ENCODE peak calls at places on chromosomes 1 and 21, in seven cellular contexts. One of them, this sample, is unnamed.

GRCh38 chr1:34825455-34826081 is 32.8 kb downstream of the GJA4 start:
- DNase-seq in A549: no peak
- DNase-seq in upper lobe of right lung: peak
- DNase-seq in pancreas: peak
- DNase-seq in endodermal cell: no peak
- DNase-seq in mucosa of descending colon: no peak
- DNase-seq in bronchial epithelial cell: peak
- DNase-seq in this sample: no peak

GRCh38 chr1:58412071-58412580 is 134.4 kb downstream of the OMA1 start:
- DNase-seq in A549: no peak
- DNase-seq in upper lobe of right lung: no peak
- DNase-seq in pancreas: no peak
- DNase-seq in endodermal cell: no peak
- DNase-seq in mucosa of descending colon: no peak
- DNase-seq in bronchial epithelial cell: peak
- DNase-seq in this sample: peak

GRCh38 chr1:9075023-9075422 is 5.6 kb upstream of the SLC2A5 start:
- DNase-seq in A549: no peak
- DNase-seq in upper lobe of right lung: no peak
- DNase-seq in pancreas: no peak
- DNase-seq in endodermal cell: no peak
- DNase-seq in mucosa of descending colon: no peak
- DNase-seq in bronchial epithelial cell: peak
- DNase-seq in this sample: no peak

GRCh38 chr1:241101622-241102021 is 255.4 kb downstream of the RGS7 start:
- DNase-seq in A549: no peak
- DNase-seq in upper lobe of right lung: no peak
- DNase-seq in pancreas: no peak
- DNase-seq in endodermal cell: no peak
- DNase-seq in mucosa of descending colon: no peak
- DNase-seq in bronchial epithelial cell: no peak
- DNase-seq in this sample: peak

GRCh38 chr1:55815745-55816455 is 600.7 kb upstream of the USP24 start:
- DNase-seq in A549: no peak
- DNase-seq in upper lobe of right lung: no peak
- DNase-seq in pancreas: no peak
- DNase-seq in endodermal cell: no peak
- DNase-seq in mucosa of descending colon: no peak
- DNase-seq in bronchial epithelial cell: no peak
- DNase-seq in this sample: no peak

GRCh38 chr1:1291023-1291528 is 10.8 kb downstream of the SCNN1D start:
- DNase-seq in A549: no peak
- DNase-seq in upper lobe of right lung: no peak
- DNase-seq in pancreas: no peak
- DNase-seq in endodermal cell: no peak
- DNase-seq in mucosa of descending colon: no peak
- DNase-seq in bronchial epithelial cell: no peak
- DNase-seq in this sample: peak

GRCh38 chr1:165419839-165420238 is 25.1 kb downstream of the RXRG start:
- DNase-seq in A549: no peak
- DNase-seq in upper lobe of right lung: no peak
- DNase-seq in pancreas: no peak
- DNase-seq in endodermal cell: no peak
- DNase-seq in mucosa of descending colon: no peak
- DNase-seq in bronchial epithelial cell: no peak
- DNase-seq in this sample: no peak

GRCh38 chr21:29477941-29478340 is 179.2 kb downstream of the BACH1 start:
- DNase-seq in A549: no peak
- DNase-seq in upper lobe of right lung: no peak
- DNase-seq in pancreas: no peak
- DNase-seq in endodermal cell: no peak
- DNase-seq in mucosa of descending colon: no peak
- DNase-seq in bronchial epithelial cell: peak
- DNase-seq in this sample: peak

GRCh38 chr1:155173478-155174333 is at the start of gene TRIM46:
- DNase-seq in A549: peak
- DNase-seq in upper lobe of right lung: peak
- DNase-seq in pancreas: peak
- DNase-seq in endodermal cell: peak
- DNase-seq in mucosa of descending colon: peak
- DNase-seq in bronchial epithelial cell: peak
- DNase-seq in this sample: no peak

GRCh38 chr1:117671781-117672501 is 66.1 kb downstream of the TENT5C start:
- DNase-seq in A549: no peak
- DNase-seq in upper lobe of right lung: peak
- DNase-seq in pancreas: peak
- DNase-seq in endodermal cell: peak
- DNase-seq in mucosa of descending colon: no peak
- DNase-seq in bronchial epithelial cell: no peak
- DNase-seq in this sample: peak

GRCh38 chr1:8047112-8047511 is 21.0 kb upstream of the ERRFI1 start:
- DNase-seq in A549: no peak
- DNase-seq in upper lobe of right lung: no peak
- DNase-seq in pancreas: no peak
- DNase-seq in endodermal cell: no peak
- DNase-seq in mucosa of descending colon: no peak
- DNase-seq in bronchial epithelial cell: peak
- DNase-seq in this sample: peak

GRCh38 chr1:244322791-244323521 is 128.8 kb downstream of the ADSS2 start:
- DNase-seq in A549: peak
- DNase-seq in upper lobe of right lung: no peak
- DNase-seq in pancreas: peak
- DNase-seq in endodermal cell: peak
- DNase-seq in mucosa of descending colon: no peak
- DNase-seq in bronchial epithelial cell: peak
- DNase-seq in this sample: peak

GRCh38 chr1:204791453-204792366 is 79.0 kb upstream of the NFASC start:
- DNase-seq in A549: peak
- DNase-seq in upper lobe of right lung: peak
- DNase-seq in pancreas: peak
- DNase-seq in endodermal cell: peak
- DNase-seq in mucosa of descending colon: peak
- DNase-seq in bronchial epithelial cell: peak
- DNase-seq in this sample: peak

GRCh38 chr21:42114646-42115045 is 43.5 kb downstream of the UMODL1 start:
- DNase-seq in A549: no peak
- DNase-seq in upper lobe of right lung: no peak
- DNase-seq in pancreas: no peak
- DNase-seq in endodermal cell: no peak
- DNase-seq in mucosa of descending colon: no peak
- DNase-seq in bronchial epithelial cell: no peak
- DNase-seq in this sample: no peak

GRCh38 chr1:96544051-96544830 is 177.3 kb upstream of the PTBP2 start:
- DNase-seq in A549: no peak
- DNase-seq in upper lobe of right lung: no peak
- DNase-seq in pancreas: no peak
- DNase-seq in endodermal cell: no peak
- DNase-seq in mucosa of descending colon: no peak
- DNase-seq in bronchial epithelial cell: peak
- DNase-seq in this sample: no peak

GRCh38 chr1:103492003-103492665 is 33.4 kb upstream of the RNPC3 start:
- DNase-seq in A549: no peak
- DNase-seq in upper lobe of right lung: no peak
- DNase-seq in pancreas: no peak
- DNase-seq in endodermal cell: no peak
- DNase-seq in mucosa of descending colon: no peak
- DNase-seq in bronchial epithelial cell: peak
- DNase-seq in this sample: no peak

DNA sequence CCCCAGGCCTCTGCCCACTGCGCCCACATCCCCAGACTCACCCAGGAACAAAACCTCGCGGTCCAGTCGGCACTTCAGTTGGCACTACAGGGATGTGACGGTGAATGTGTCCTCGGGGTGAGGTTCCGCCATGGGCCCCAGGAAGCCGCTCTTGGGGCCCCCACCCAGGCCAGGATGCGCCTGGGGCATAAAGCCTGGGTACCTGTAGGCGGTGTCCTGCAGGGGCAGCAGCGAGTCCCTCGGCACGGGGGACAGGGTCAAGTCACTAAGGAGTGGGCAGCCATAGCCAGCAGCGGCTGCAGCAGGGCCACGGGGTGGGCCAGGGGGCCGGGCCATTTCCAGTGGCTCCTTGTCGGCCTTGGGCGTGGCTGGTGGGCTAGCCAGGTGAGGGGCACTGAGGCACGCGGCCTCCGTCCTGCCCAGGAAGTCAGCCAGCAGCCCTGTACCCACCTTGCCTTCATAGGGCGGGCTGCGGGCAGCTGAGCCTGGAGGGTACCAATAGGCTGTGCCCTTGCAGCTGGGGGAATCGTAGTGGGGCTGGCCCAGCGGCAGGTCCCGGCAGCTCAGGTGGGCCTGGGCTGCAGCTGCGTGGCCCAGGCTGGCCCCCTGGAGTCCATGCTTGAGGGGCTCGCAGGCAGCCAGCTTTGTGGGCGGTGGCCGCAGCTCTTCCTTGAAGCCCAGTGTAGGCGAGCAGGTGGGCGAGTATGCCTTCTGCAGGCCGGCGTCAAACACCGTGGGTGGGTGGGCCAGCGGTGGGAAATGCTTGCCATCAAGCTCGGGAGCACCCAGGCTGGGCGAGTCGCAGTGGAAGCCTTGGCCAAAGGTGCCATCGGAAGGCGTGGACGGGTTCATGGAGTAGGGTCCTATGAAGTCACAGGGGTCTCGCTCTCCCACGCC is 56.5 kb downstream of the AHDC1 start:
- DNase-seq in A549: no peak
- DNase-seq in upper lobe of right lung: no peak
- DNase-seq in pancreas: no peak
- DNase-seq in endodermal cell: no peak
- DNase-seq in mucosa of descending colon: no peak
- DNase-seq in bronchial epithelial cell: no peak
- DNase-seq in this sample: no peak
- TF ChIP-seq CTCF in A549: no peak
- TF ChIP-seq CTCF in upper lobe of right lung: no peak
- TF ChIP-seq CTCF in pancreas: no peak
- TF ChIP-seq CTCF in endodermal cell: peak
- TF ChIP-seq CTCF in mucosa of descending colon: no peak
- TF ChIP-seq CTCF in bronchial epithelial cell: no peak
- TF ChIP-seq CTCF in this sample: no peak

GRCh38 chr1:113871597-113872113 is at the start of gene PTPN22:
- DNase-seq in A549: no peak
- DNase-seq in upper lobe of right lung: peak
- DNase-seq in pancreas: no peak
- DNase-seq in endodermal cell: peak
- DNase-seq in mucosa of descending colon: peak
- DNase-seq in bronchial epithelial cell: peak
- DNase-seq in this sample: peak

GRCh38 chr1:113875714-113876113 is 4.2 kb upstream of the PTPN22 start:
- DNase-seq in A549: no peak
- DNase-seq in upper lobe of right lung: no peak
- DNase-seq in pancreas: peak
- DNase-seq in endodermal cell: no peak
- DNase-seq in mucosa of descending colon: no peak
- DNase-seq in bronchial epithelial cell: no peak
- DNase-seq in this sample: no peak

GRCh38 chr1:113876181-113876580 is 4.7 kb upstream of the PTPN22 start:
- DNase-seq in A549: no peak
- DNase-seq in upper lobe of right lung: no peak
- DNase-seq in pancreas: no peak
- DNase-seq in endodermal cell: no peak
- DNase-seq in mucosa of descending colon: no peak
- DNase-seq in bronchial epithelial cell: no peak
- DNase-seq in this sample: no peak

GRCh38 chr1:113872219-113872934 is 865 bp upstream of the PTPN22 start:
- DNase-seq in A549: no peak
- DNase-seq in upper lobe of right lung: no peak
- DNase-seq in pancreas: no peak
- DNase-seq in endodermal cell: no peak
- DNase-seq in mucosa of descending colon: no peak
- DNase-seq in bronchial epithelial cell: no peak
- DNase-seq in this sample: peak

GRCh38 chr1:113874017-113874879 is 2.7 kb upstream of the PTPN22 start:
- DNase-seq in A549: no peak
- DNase-seq in upper lobe of right lung: no peak
- DNase-seq in pancreas: peak
- DNase-seq in endodermal cell: peak
- DNase-seq in mucosa of descending colon: no peak
- DNase-seq in bronchial epithelial cell: peak
- DNase-seq in this sample: peak
- TF ChIP-seq CTCF in A549: no peak
- TF ChIP-seq CTCF in upper lobe of right lung: no peak
- TF ChIP-seq CTCF in pancreas: no peak
- TF ChIP-seq CTCF in endodermal cell: peak
- TF ChIP-seq CTCF in mucosa of descending colon: no peak
- TF ChIP-seq CTCF in bronchial epithelial cell: peak
- TF ChIP-seq CTCF in this sample: peak

DNA sequence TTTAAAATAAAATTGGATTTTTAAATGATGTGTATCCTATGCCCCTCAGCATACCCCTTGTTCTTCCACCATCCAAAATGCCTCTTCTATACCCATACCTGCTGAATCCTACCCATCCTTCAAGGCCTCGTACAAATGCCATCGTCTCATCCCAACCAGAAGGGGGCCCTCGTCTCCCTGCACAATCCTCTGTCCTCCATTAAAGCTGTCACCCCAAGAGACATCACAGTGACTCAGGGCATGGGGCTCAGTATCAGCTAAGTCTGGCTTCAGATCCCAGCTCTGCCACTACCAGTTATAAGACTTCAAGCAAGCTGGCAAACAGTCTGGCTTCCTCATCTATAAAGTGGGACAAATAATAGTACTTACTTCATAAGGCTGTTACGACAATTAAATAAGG is 23.8 kb downstream of the IGFN1 start:
- DNase-seq in A549: peak
- DNase-seq in upper lobe of right lung: no peak
- DNase-seq in pancreas: no peak
- DNase-seq in endodermal cell: peak
- DNase-seq in mucosa of descending colon: no peak
- DNase-seq in bronchial epithelial cell: peak
- DNase-seq in this sample: peak
- TF ChIP-seq CTCF in A549: no peak
- TF ChIP-seq CTCF in upper lobe of right lung: no peak
- TF ChIP-seq CTCF in pancreas: no peak
- TF ChIP-seq CTCF in endodermal cell: peak
- TF ChIP-seq CTCF in mucosa of descending colon: no peak
- TF ChIP-seq CTCF in bronchial epithelial cell: peak
- TF ChIP-seq CTCF in this sample: peak

GRCh38 chr1:30321216-30321910 is 402.0 kb downstream of the MATN1 start:
- DNase-seq in A549: no peak
- DNase-seq in upper lobe of right lung: no peak
- DNase-seq in pancreas: no peak
- DNase-seq in endodermal cell: peak
- DNase-seq in mucosa of descending colon: no peak
- DNase-seq in bronchial epithelial cell: no peak
- DNase-seq in this sample: no peak

GRCh38 chr1:30319765-30320580 is 403.4 kb downstream of the MATN1 start:
- DNase-seq in A549: no peak
- DNase-seq in upper lobe of right lung: no peak
- DNase-seq in pancreas: no peak
- DNase-seq in endodermal cell: peak
- DNase-seq in mucosa of descending colon: no peak
- DNase-seq in bronchial epithelial cell: no peak
- DNase-seq in this sample: no peak

GRCh38 chr1:30318864-30319718 is 404.3 kb downstream of the MATN1 start:
- DNase-seq in A549: no peak
- DNase-seq in upper lobe of right lung: no peak
- DNase-seq in pancreas: no peak
- DNase-seq in endodermal cell: peak
- DNase-seq in mucosa of descending colon: no peak
- DNase-seq in bronchial epithelial cell: no peak
- DNase-seq in this sample: no peak

GRCh38 chr1:30321996-30322858 is 401.2 kb downstream of the MATN1 start:
- DNase-seq in A549: no peak
- DNase-seq in upper lobe of right lung: no peak
- DNase-seq in pancreas: no peak
- DNase-seq in endodermal cell: peak
- DNase-seq in mucosa of descending colon: no peak
- DNase-seq in bronchial epithelial cell: no peak
- DNase-seq in this sample: no peak

GRCh38 chr1:30320581-30320890 is 402.8 kb downstream of the MATN1 start:
- DNase-seq in A549: no peak
- DNase-seq in upper lobe of right lung: no peak
- DNase-seq in pancreas: no peak
- DNase-seq in endodermal cell: peak
- DNase-seq in mucosa of descending colon: no peak
- DNase-seq in bronchial epithelial cell: no peak
- DNase-seq in this sample: no peak
- TF ChIP-seq CTCF in A549: no peak
- TF ChIP-seq CTCF in upper lobe of right lung: no peak
- TF ChIP-seq CTCF in pancreas: no peak
- TF ChIP-seq CTCF in endodermal cell: no peak
- TF ChIP-seq CTCF in mucosa of descending colon: no peak
- TF ChIP-seq CTCF in bronchial epithelial cell: no peak
- TF ChIP-seq CTCF in this sample: no peak